ENCODE peak calls at places on chromosomes 11 and 22, in five cellular contexts. M is ureter, R is stromal cell of bone marrow, S is coronary artery, Z is tibial nerve. Y is an unnamed sample.

GRCh38 chr11:1437500-1437899 is 47.8 kb downstream of the BRSK2 start:
- DNase-seq in R (no peak), S (no peak), Z (no peak), M (no peak), Y (no peak)

GRCh38 chr11:130488187-130489026 is 40.0 kb downstream of the ADAMTS15 start:
- DNase-seq in Z (no peak), M (no peak), R (no peak), S (no peak), Y (no peak)

GRCh38 chr11:33207408-33207985 is 46.2 kb upstream of the CSTF3 start:
- DNase-seq in R (no peak), Z (no peak), S (no peak), M (no peak), Y (no peak)

GRCh38 chr11:75767228-75767572 is 1.4 kb upstream of the DGAT2 start:
- DNase-seq in M (no peak), Z (no peak), S (no peak), R (no peak), Y (no peak)

GRCh38 chr11:46846510-46846830 is 390 bp upstream of the CKAP5 start:
- DNase-seq in R (no peak), Z (no peak), M (no peak), S (no peak), Y (no peak)

GRCh38 chr22:46881373-46882118 is 119.1 kb downstream of the TBC1D22A start:
- DNase-seq in S (no peak), M (no peak), R (peak; percentile 16), Z (no peak), Y (no peak)

GRCh38 chr22:36563001-36563400 is 34.0 kb upstream of the EIF3D start:
- DNase-seq in S (no peak), R (no peak), Z (no peak), M (no peak), Y (no peak)

GRCh38 chr11:44589301-44589700 is 23.8 kb downstream of the CD82 start:
- DNase-seq in S (no peak), M (no peak), Z (no peak), R (peak; percentile 50), Y (no peak)

GRCh38 chr22:40176921-40177737 is 596 bp upstream of the TNRC6B start:
- DNase-seq in R (no peak), Z (peak; percentile 26), S (no peak), M (peak; percentile 56), Y (no peak)